ENCODE peak calls at places on chromosomes 11 and 22, in nine cellular contexts. One of them, this sample, is unnamed.

GRCh38 chr11:26993965-26994446 is at the start of gene FIBIN:
- DNase-seq in ovary: peak
- DNase-seq in thoracic aorta: no peak
- DNase-seq in WTC11: peak
- DNase-seq in natural killer cell: no peak
- DNase-seq in endodermal cell: peak
- DNase-seq in psoas muscle: peak
- DNase-seq in A549: no peak
- DNase-seq in HL-60: no peak
- DNase-seq in this sample: no peak

GRCh38 chr11:1304376-1304775 is 5.1 kb downstream of the TOLLIP start:
- DNase-seq in ovary: no peak
- DNase-seq in WTC11: no peak
- DNase-seq in thoracic aorta: no peak
- DNase-seq in natural killer cell: no peak
- DNase-seq in A549: peak
- DNase-seq in psoas muscle: no peak
- DNase-seq in endodermal cell: no peak
- DNase-seq in HL-60: no peak
- DNase-seq in this sample: no peak

GRCh38 chr11:94550513-94550912 is 6.8 kb downstream of the FUT4 start:
- DNase-seq in natural killer cell: no peak
- DNase-seq in psoas muscle: no peak
- DNase-seq in endodermal cell: no peak
- DNase-seq in A549: no peak
- DNase-seq in WTC11: no peak
- DNase-seq in ovary: no peak
- DNase-seq in HL-60: peak
- DNase-seq in thoracic aorta: no peak
- DNase-seq in this sample: no peak

GRCh38 chr11:108947654-108948570 is 283.0 kb downstream of the DDX10 start:
- DNase-seq in endodermal cell: no peak
- DNase-seq in ovary: no peak
- DNase-seq in HL-60: no peak
- DNase-seq in thoracic aorta: no peak
- DNase-seq in A549: peak
- DNase-seq in natural killer cell: no peak
- DNase-seq in psoas muscle: no peak
- DNase-seq in WTC11: no peak
- DNase-seq in this sample: no peak

GRCh38 chr11:73976451-73977151 is 6.0 kb downstream of the UCP2 start:
- DNase-seq in ovary: no peak
- DNase-seq in thoracic aorta: no peak
- DNase-seq in psoas muscle: peak
- DNase-seq in endodermal cell: no peak
- DNase-seq in HL-60: no peak
- DNase-seq in WTC11: no peak
- DNase-seq in A549: no peak
- DNase-seq in natural killer cell: no peak
- DNase-seq in this sample: no peak

GRCh38 chr11:35709386-35709785 is 46.8 kb downstream of the TRIM44 start:
- DNase-seq in WTC11: no peak
- DNase-seq in endodermal cell: no peak
- DNase-seq in thoracic aorta: no peak
- DNase-seq in natural killer cell: no peak
- DNase-seq in HL-60: no peak
- DNase-seq in A549: no peak
- DNase-seq in psoas muscle: no peak
- DNase-seq in ovary: no peak
- DNase-seq in this sample: no peak

GRCh38 chr22:47277511-47277910 is 515.1 kb downstream of the TBC1D22A start:
- DNase-seq in thoracic aorta: no peak
- DNase-seq in psoas muscle: no peak
- DNase-seq in natural killer cell: no peak
- DNase-seq in HL-60: no peak
- DNase-seq in WTC11: no peak
- DNase-seq in endodermal cell: no peak
- DNase-seq in ovary: no peak
- DNase-seq in A549: no peak
- DNase-seq in this sample: no peak

GRCh38 chr11:6746086-6746618 is 25.6 kb downstream of the OR2AG2 start:
- DNase-seq in psoas muscle: no peak
- DNase-seq in natural killer cell: peak
- DNase-seq in ovary: no peak
- DNase-seq in thoracic aorta: no peak
- DNase-seq in HL-60: peak
- DNase-seq in WTC11: no peak
- DNase-seq in A549: no peak
- DNase-seq in endodermal cell: no peak
- DNase-seq in this sample: no peak

GRCh38 chr11:63405114-63405513 is 35.5 kb downstream of the SLC22A9 start:
- DNase-seq in psoas muscle: no peak
- DNase-seq in HL-60: no peak
- DNase-seq in natural killer cell: no peak
- DNase-seq in WTC11: no peak
- DNase-seq in thoracic aorta: no peak
- DNase-seq in A549: no peak
- DNase-seq in endodermal cell: no peak
- DNase-seq in ovary: no peak
- DNase-seq in this sample: no peak

GRCh38 chr11:75150879-75151278 is at the start of gene SLCO2B1:
- DNase-seq in A549: no peak
- DNase-seq in psoas muscle: no peak
- DNase-seq in ovary: no peak
- DNase-seq in endodermal cell: no peak
- DNase-seq in WTC11: no peak
- DNase-seq in thoracic aorta: no peak
- DNase-seq in HL-60: no peak
- DNase-seq in natural killer cell: no peak
- DNase-seq in this sample: no peak

GRCh38 chr11:111162306-111162705 is 83.2 kb upstream of the POU2AF2 start:
- DNase-seq in natural killer cell: no peak
- DNase-seq in ovary: no peak
- DNase-seq in WTC11: no peak
- DNase-seq in psoas muscle: no peak
- DNase-seq in HL-60: no peak
- DNase-seq in thoracic aorta: no peak
- DNase-seq in A549: no peak
- DNase-seq in endodermal cell: no peak
- DNase-seq in this sample: no peak

GRCh38 chr11:74720596-74721478 is 10.4 kb downstream of the CHRDL2 start:
- DNase-seq in HL-60: no peak
- DNase-seq in ovary: peak
- DNase-seq in psoas muscle: peak
- DNase-seq in WTC11: no peak
- DNase-seq in natural killer cell: no peak
- DNase-seq in thoracic aorta: peak
- DNase-seq in endodermal cell: peak
- DNase-seq in A549: no peak
- DNase-seq in this sample: no peak

DNA sequence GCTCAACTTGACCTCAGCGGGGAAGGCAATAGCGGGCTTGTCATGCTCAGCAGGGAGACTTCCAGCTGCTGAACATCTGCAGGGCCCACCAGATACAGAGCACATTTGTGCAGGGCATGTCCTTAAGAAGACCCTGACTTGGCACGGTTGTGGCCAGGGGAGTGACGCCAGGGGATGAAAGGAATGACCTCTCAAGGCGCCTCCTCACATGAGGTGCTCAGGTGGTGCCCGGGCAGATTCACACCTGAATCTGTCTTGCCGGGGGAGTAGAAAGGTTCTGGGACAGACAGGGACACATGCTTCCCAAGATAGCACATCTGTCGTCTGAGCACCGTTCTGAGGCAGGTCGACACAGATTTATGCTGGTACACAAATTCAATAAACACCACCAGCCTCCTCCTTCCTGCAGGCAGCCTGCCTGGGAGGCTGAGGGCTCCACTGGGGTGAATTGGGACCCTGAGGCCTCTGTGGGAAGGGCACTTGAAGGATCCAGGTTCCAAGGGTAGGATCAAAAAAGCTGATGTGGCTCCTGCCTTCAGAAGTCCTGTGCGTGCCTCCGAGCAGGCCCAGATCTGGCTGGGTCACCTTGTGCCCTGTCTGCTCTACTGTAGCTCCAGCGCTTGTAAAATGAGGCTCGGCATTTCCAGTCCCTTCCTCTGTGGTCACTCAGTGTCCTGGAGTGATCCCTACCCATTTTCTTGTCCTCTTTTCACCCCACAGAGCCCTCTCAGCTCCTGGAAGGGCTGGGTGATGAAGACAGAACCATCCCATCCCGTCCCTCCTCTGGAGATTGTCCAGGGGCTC is 49.6 kb upstream of the NECTIN1 start:
- DNase-seq in natural killer cell: no peak
- DNase-seq in endodermal cell: no peak
- DNase-seq in A549: no peak
- DNase-seq in ovary: no peak
- DNase-seq in HL-60: no peak
- DNase-seq in thoracic aorta: no peak
- DNase-seq in WTC11: no peak
- DNase-seq in psoas muscle: peak
- DNase-seq in this sample: no peak
- TF ChIP-seq CTCF in natural killer cell: no peak
- TF ChIP-seq CTCF in endodermal cell: no peak
- TF ChIP-seq CTCF in A549: no peak
- TF ChIP-seq CTCF in ovary: no peak
- TF ChIP-seq CTCF in HL-60: no peak
- TF ChIP-seq CTCF in thoracic aorta: no peak
- TF ChIP-seq CTCF in WTC11: no peak
- TF ChIP-seq CTCF in psoas muscle: no peak
- TF ChIP-seq CTCF in this sample: no peak

GRCh38 chr11:68064876-68065275 is 26.1 kb downstream of the TCIRG1 start:
- DNase-seq in endodermal cell: no peak
- DNase-seq in psoas muscle: no peak
- DNase-seq in A549: no peak
- DNase-seq in ovary: no peak
- DNase-seq in natural killer cell: no peak
- DNase-seq in thoracic aorta: no peak
- DNase-seq in HL-60: no peak
- DNase-seq in WTC11: no peak
- DNase-seq in this sample: no peak

GRCh38 chr11:68067991-68068390 is 29.2 kb downstream of the TCIRG1 start:
- DNase-seq in ovary: no peak
- DNase-seq in psoas muscle: no peak
- DNase-seq in endodermal cell: no peak
- DNase-seq in thoracic aorta: no peak
- DNase-seq in A549: no peak
- DNase-seq in HL-60: no peak
- DNase-seq in natural killer cell: no peak
- DNase-seq in WTC11: no peak
- DNase-seq in this sample: no peak

GRCh38 chr11:68071281-68072048 is 32.6 kb downstream of the TCIRG1 start:
- DNase-seq in ovary: no peak
- DNase-seq in psoas muscle: no peak
- DNase-seq in HL-60: peak
- DNase-seq in natural killer cell: no peak
- DNase-seq in A549: no peak
- DNase-seq in WTC11: no peak
- DNase-seq in endodermal cell: no peak
- DNase-seq in thoracic aorta: no peak
- DNase-seq in this sample: no peak

GRCh38 chr11:68066742-68067141 is 27.9 kb downstream of the TCIRG1 start:
- DNase-seq in natural killer cell: no peak
- DNase-seq in A549: no peak
- DNase-seq in endodermal cell: no peak
- DNase-seq in psoas muscle: no peak
- DNase-seq in WTC11: no peak
- DNase-seq in ovary: no peak
- DNase-seq in HL-60: no peak
- DNase-seq in thoracic aorta: no peak
- DNase-seq in this sample: no peak

DNA sequence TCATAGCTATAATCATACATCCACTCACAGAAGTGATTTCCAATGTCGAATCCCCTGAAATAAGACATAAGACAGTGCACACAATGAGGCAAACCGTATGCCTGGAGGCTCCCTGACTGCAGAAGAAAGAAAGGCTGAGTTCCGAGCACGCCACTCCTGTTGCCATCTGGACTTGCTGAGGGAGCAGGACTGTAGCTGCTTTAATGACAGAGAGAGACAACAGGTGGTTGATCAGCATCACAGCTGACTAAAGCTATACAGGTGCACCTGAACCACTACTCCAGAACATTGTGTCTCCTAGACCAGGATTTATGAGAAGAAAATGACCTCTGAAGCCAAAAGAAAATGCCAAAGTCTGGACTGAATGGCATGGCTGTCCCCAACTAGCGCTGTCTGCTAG is 27.0 kb downstream of the TCIRG1 start:
- DNase-seq in ovary: no peak
- DNase-seq in endodermal cell: no peak
- DNase-seq in natural killer cell: no peak
- DNase-seq in WTC11: no peak
- DNase-seq in A549: no peak
- DNase-seq in HL-60: no peak
- DNase-seq in psoas muscle: no peak
- DNase-seq in thoracic aorta: no peak
- DNase-seq in this sample: no peak
- TF ChIP-seq CTCF in ovary: no peak
- TF ChIP-seq CTCF in endodermal cell: no peak
- TF ChIP-seq CTCF in natural killer cell: no peak
- TF ChIP-seq CTCF in WTC11: no peak
- TF ChIP-seq CTCF in A549: no peak
- TF ChIP-seq CTCF in HL-60: no peak
- TF ChIP-seq CTCF in psoas muscle: no peak
- TF ChIP-seq CTCF in thoracic aorta: no peak
- TF ChIP-seq CTCF in this sample: no peak

DNA sequence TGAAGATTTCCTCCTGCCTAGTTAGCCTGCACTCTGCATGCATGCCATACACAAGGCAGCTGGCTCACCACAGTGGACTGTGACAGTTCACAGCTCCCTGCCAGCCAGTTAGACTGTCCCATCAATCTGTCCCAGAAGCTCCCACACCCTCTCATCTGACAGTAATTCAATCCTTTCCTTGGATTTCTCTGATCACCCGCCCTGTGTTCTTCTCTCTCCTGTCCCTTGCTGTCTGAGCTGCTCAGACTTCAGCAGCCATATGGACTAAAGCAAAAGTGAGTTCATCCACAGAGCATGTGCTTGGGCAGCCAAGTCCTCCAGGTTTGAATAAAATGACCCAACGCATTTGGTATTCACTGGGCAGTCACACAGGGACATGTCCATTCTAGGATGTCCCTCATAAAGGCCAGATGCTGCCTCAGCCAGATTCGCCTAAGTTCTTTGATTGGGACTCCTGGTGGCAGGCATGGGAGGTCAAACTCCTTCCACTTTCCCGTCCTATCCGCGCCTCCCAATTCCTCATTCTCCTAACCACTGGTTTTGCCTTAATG is 54.5 kb upstream of the ZBTB44 start:
- DNase-seq in A549: no peak
- DNase-seq in ovary: no peak
- DNase-seq in endodermal cell: no peak
- DNase-seq in natural killer cell: no peak
- DNase-seq in psoas muscle: peak
- DNase-seq in thoracic aorta: no peak
- DNase-seq in WTC11: no peak
- DNase-seq in HL-60: no peak
- DNase-seq in this sample: no peak
- TF ChIP-seq CTCF in A549: no peak
- TF ChIP-seq CTCF in ovary: no peak
- TF ChIP-seq CTCF in endodermal cell: peak
- TF ChIP-seq CTCF in natural killer cell: no peak
- TF ChIP-seq CTCF in psoas muscle: peak
- TF ChIP-seq CTCF in thoracic aorta: no peak
- TF ChIP-seq CTCF in WTC11: no peak
- TF ChIP-seq CTCF in HL-60: no peak
- TF ChIP-seq CTCF in this sample: no peak

GRCh38 chr11:14357843-14358728 is 897 bp downstream of the RRAS2 start:
- DNase-seq in WTC11: peak
- DNase-seq in A549: peak
- DNase-seq in psoas muscle: peak
- DNase-seq in endodermal cell: peak
- DNase-seq in natural killer cell: peak
- DNase-seq in HL-60: no peak
- DNase-seq in ovary: peak
- DNase-seq in thoracic aorta: no peak
- DNase-seq in this sample: peak
- TF ChIP-seq CTCF in WTC11: no peak
- TF ChIP-seq CTCF in A549: no peak
- TF ChIP-seq CTCF in psoas muscle: no peak
- TF ChIP-seq CTCF in endodermal cell: no peak
- TF ChIP-seq CTCF in natural killer cell: no peak
- TF ChIP-seq CTCF in HL-60: no peak
- TF ChIP-seq CTCF in ovary: no peak
- TF ChIP-seq CTCF in thoracic aorta: no peak
- TF ChIP-seq CTCF in this sample: no peak

This sample was measured in progenitor cell of endocrine pancreas.